ENCODE peak calls at places on chromosomes 6 and 20, in five cellular contexts. One of them, this sample, is unnamed.

GRCh38 chr6:45616209-45616608 is 238.5 kb upstream of the SUPT3H start:
- DNase-seq in SJSA1: no peak
- DNase-seq in fibroblast of lung: no peak
- DNase-seq in CD4-positive, alpha-beta memory T cell: no peak
- DNase-seq in ascending aorta: no peak
- DNase-seq in this sample: no peak

GRCh38 chr6:2855061-2855519 is 13.4 kb upstream of the SERPINB1 start:
- DNase-seq in SJSA1: peak
- DNase-seq in fibroblast of lung: no peak
- DNase-seq in CD4-positive, alpha-beta memory T cell: no peak
- DNase-seq in ascending aorta: no peak
- DNase-seq in this sample: no peak

GRCh38 chr6:15642276-15642675 is 20.6 kb downstream of the DTNBP1 start:
- DNase-seq in SJSA1: no peak
- DNase-seq in fibroblast of lung: no peak
- DNase-seq in CD4-positive, alpha-beta memory T cell: no peak
- DNase-seq in ascending aorta: no peak
- DNase-seq in this sample: peak

GRCh38 chr20:50663095-50663821 is 28.1 kb downstream of the RIPOR3 start:
- DNase-seq in SJSA1: no peak
- DNase-seq in fibroblast of lung: no peak
- DNase-seq in CD4-positive, alpha-beta memory T cell: no peak
- DNase-seq in ascending aorta: no peak
- DNase-seq in this sample: peak

GRCh38 chr6:170031096-170031471 is 259.8 kb downstream of the DLL1 start:
- DNase-seq in SJSA1: no peak
- DNase-seq in fibroblast of lung: no peak
- DNase-seq in CD4-positive, alpha-beta memory T cell: no peak
- DNase-seq in ascending aorta: no peak
- DNase-seq in this sample: peak

GRCh38 chr20:49750611-49751396 is 37.1 kb upstream of the B4GALT5 start:
- DNase-seq in SJSA1: no peak
- DNase-seq in fibroblast of lung: no peak
- DNase-seq in CD4-positive, alpha-beta memory T cell: no peak
- DNase-seq in ascending aorta: no peak
- DNase-seq in this sample: no peak

GRCh38 chr6:68975064-68975463 is 340.0 kb downstream of the ADGRB3 start:
- DNase-seq in SJSA1: no peak
- DNase-seq in fibroblast of lung: peak
- DNase-seq in CD4-positive, alpha-beta memory T cell: no peak
- DNase-seq in ascending aorta: no peak
- DNase-seq in this sample: no peak

GRCh38 chr20:34564810-34565209 is 6.3 kb downstream of the MAP1LC3A start:
- DNase-seq in SJSA1: no peak
- DNase-seq in fibroblast of lung: no peak
- DNase-seq in CD4-positive, alpha-beta memory T cell: no peak
- DNase-seq in ascending aorta: no peak
- DNase-seq in this sample: no peak

GRCh38 chr6:96899599-96899998 is 1.9 kb upstream of the NDUFAF4 start:
- DNase-seq in SJSA1: no peak
- DNase-seq in fibroblast of lung: no peak
- DNase-seq in CD4-positive, alpha-beta memory T cell: no peak
- DNase-seq in ascending aorta: no peak
- DNase-seq in this sample: no peak

GRCh38 chr20:44537993-44538392 is 16.1 kb upstream of the SERINC3 start:
- DNase-seq in SJSA1: no peak
- DNase-seq in fibroblast of lung: no peak
- DNase-seq in CD4-positive, alpha-beta memory T cell: no peak
- DNase-seq in ascending aorta: no peak
- DNase-seq in this sample: no peak

GRCh38 chr20:8094415-8094818 is 37.6 kb upstream of the PLCB1 start:
- DNase-seq in SJSA1: no peak
- DNase-seq in fibroblast of lung: peak
- DNase-seq in CD4-positive, alpha-beta memory T cell: no peak
- DNase-seq in ascending aorta: no peak
- DNase-seq in this sample: peak

GRCh38 chr6:119895626-119896025 is 546.1 kb upstream of the MAN1A1 start:
- DNase-seq in SJSA1: no peak
- DNase-seq in fibroblast of lung: no peak
- DNase-seq in CD4-positive, alpha-beta memory T cell: no peak
- DNase-seq in ascending aorta: no peak
- DNase-seq in this sample: no peak

GRCh38 chr6:123016431-123017110 is 20.5 kb downstream of the CLVS2 start:
- DNase-seq in SJSA1: no peak
- DNase-seq in fibroblast of lung: no peak
- DNase-seq in CD4-positive, alpha-beta memory T cell: no peak
- DNase-seq in ascending aorta: no peak
- DNase-seq in this sample: no peak

GRCh38 chr6:157335829-157336228 is 12.5 kb upstream of the TMEM242 start:
- DNase-seq in SJSA1: no peak
- DNase-seq in fibroblast of lung: no peak
- DNase-seq in CD4-positive, alpha-beta memory T cell: no peak
- DNase-seq in ascending aorta: no peak
- DNase-seq in this sample: no peak

GRCh38 chr6:108952776-108953486 is 104.7 kb downstream of the ARMC2 start:
- DNase-seq in SJSA1: no peak
- DNase-seq in fibroblast of lung: no peak
- DNase-seq in CD4-positive, alpha-beta memory T cell: no peak
- DNase-seq in ascending aorta: no peak
- DNase-seq in this sample: no peak

GRCh38 chr6:53647437-53648094 is 18.0 kb downstream of the KLHL31 start:
- DNase-seq in SJSA1: no peak
- DNase-seq in fibroblast of lung: peak
- DNase-seq in CD4-positive, alpha-beta memory T cell: peak
- DNase-seq in ascending aorta: no peak
- DNase-seq in this sample: peak

GRCh38 chr6:53573299-53573698 is 28.4 kb upstream of the GCLC start:
- DNase-seq in SJSA1: no peak
- DNase-seq in fibroblast of lung: no peak
- DNase-seq in CD4-positive, alpha-beta memory T cell: no peak
- DNase-seq in ascending aorta: no peak
- DNase-seq in this sample: no peak

GRCh38 chr6:162636167-162636566 is 91.4 kb downstream of the PRKN start:
- DNase-seq in SJSA1: no peak
- DNase-seq in fibroblast of lung: no peak
- DNase-seq in CD4-positive, alpha-beta memory T cell: no peak
- DNase-seq in ascending aorta: no peak
- DNase-seq in this sample: no peak

GRCh38 chr6:4084444-4085328 is 5.7 kb upstream of the FAM217A start:
- DNase-seq in SJSA1: no peak
- DNase-seq in fibroblast of lung: no peak
- DNase-seq in CD4-positive, alpha-beta memory T cell: no peak
- DNase-seq in ascending aorta: no peak
- DNase-seq in this sample: no peak

GRCh38 chr20:41121399-41121798 is 15.9 kb upstream of the PLCG1 start:
- DNase-seq in SJSA1: no peak
- DNase-seq in fibroblast of lung: no peak
- DNase-seq in CD4-positive, alpha-beta memory T cell: no peak
- DNase-seq in ascending aorta: no peak
- DNase-seq in this sample: no peak

GRCh38 chr6:32700391-32701040 is 34.1 kb upstream of the HLA-DQB1 start:
- DNase-seq in SJSA1: no peak
- DNase-seq in fibroblast of lung: peak
- DNase-seq in CD4-positive, alpha-beta memory T cell: peak
- DNase-seq in ascending aorta: no peak
- DNase-seq in this sample: peak

GRCh38 chr6:32369678-32370077 is 2.0 kb downstream of the TSBP1 start:
- DNase-seq in SJSA1: no peak
- DNase-seq in fibroblast of lung: peak
- DNase-seq in CD4-positive, alpha-beta memory T cell: no peak
- DNase-seq in ascending aorta: no peak
- DNase-seq in this sample: peak

This sample was measured in PC-3.